ENCODE peak calls at places on chromosome 14, in four cellular contexts. D, I, A and S are unnamed samples.

GRCh38 chr14:106876711-106877110 is 1350.3 kb downstream of the TMEM121 start:
- DNase-seq in D (no peak), I (no peak), A (no peak), S (no peak)

GRCh38 chr14:92586966-92587365 is 73.4 kb downstream of the RIN3 start:
- DNase-seq in D (no peak), I (no peak), A (no peak), S (no peak)

GRCh38 chr14:55881577-55882241 is 236.5 kb upstream of the PELI2 start:
- DNase-seq in D (no peak), I (no peak), A (no peak), S (no peak)

GRCh38 chr14:51575225-51576111 is 76.2 kb upstream of the FRMD6 start:
- DNase-seq in D (peak), I (no peak), A (no peak), S (peak)

GRCh38 chr14:21840765-21841164 is 167.1 kb upstream of the OR4E1 start:
- DNase-seq in D (no peak), I (no peak), A (no peak), S (no peak)

GRCh38 chr14:54594531-54594930 is 27.6 kb downstream of the SAMD4A start:
- DNase-seq in D (no peak), I (no peak), A (no peak), S (no peak)

GRCh38 chr14:25848601-25849000 is 749.2 kb downstream of the NOVA1 start:
- DNase-seq in D (no peak), I (no peak), A (no peak), S (no peak)

GRCh38 chr14:105582639-105583038 is 56.3 kb downstream of the TMEM121 start:
- DNase-seq in D (peak), I (no peak), A (no peak), S (no peak)

GRCh38 chr14:69612014-69612758 is 790 bp downstream of the SUSD6 start:
- DNase-seq in D (no peak), I (no peak), A (no peak), S (peak)

GRCh38 chr14:70416322-70416716 is 571 bp downstream of the SYNJ2BP start:
- DNase-seq in D (no peak), I (no peak), A (no peak), S (no peak)

GRCh38 chr14:62778310-62778709 is 266.9 kb downstream of the KCNH5 start:
- DNase-seq in D (no peak), I (no peak), A (no peak), S (no peak)

GRCh38 chr14:101834387-101835165 is 73.1 kb downstream of the PPP2R5C start:
- DNase-seq in D (no peak), I (no peak), A (no peak), S (no peak)

GRCh38 chr14:75984674-75985073 is 889 bp upstream of the IFT43 start:
- DNase-seq in D (peak), I (no peak), A (no peak), S (no peak)
- TF ChIP-seq USF2 in D (no peak), I (no peak), A (no peak), S (no peak)

DNA sequence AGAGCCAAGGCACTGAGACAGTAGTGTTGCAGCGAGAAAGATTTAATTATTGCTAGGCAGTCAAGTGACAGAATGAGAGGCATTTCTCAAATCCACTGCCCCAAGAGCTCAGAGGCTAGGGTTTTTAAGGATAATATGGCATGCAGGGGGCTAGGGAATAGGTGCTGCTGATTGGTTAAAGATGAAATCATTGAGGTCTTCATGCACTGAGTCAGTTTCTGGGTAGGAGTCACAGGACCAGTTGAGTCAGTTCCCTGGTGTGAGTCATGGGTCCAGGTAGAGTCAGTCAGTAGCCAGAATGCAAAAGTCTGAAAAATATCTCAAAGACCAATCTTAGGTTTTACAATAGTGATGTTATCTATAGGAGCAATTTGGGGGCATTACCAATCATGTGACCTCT is 323.8 kb downstream of the RGS6 start:
- DNase-seq in D (no peak), I (no peak), A (no peak), S (no peak)
- TF ChIP-seq SP1 in D (no peak), I (no peak), A (no peak), S (no peak)

GRCh38 chr14:64708148-64709004 is 4.2 kb downstream of the PLEKHG3 start:
- DNase-seq in D (no peak), I (no peak), A (no peak), S (peak)

GRCh38 chr14:64707661-64708060 is 3.4 kb downstream of the PLEKHG3 start:
- DNase-seq in D (peak), I (no peak), A (no peak), S (no peak)

GRCh38 chr14:64706119-64706465 is 1.9 kb downstream of the PLEKHG3 start:
- DNase-seq in D (no peak), I (no peak), A (no peak), S (no peak)

GRCh38 chr14:64705406-64706118 is 1.3 kb downstream of the PLEKHG3 start:
- DNase-seq in D (no peak), I (no peak), A (no peak), S (no peak)

GRCh38 chr14:64706552-64707193 is 2.4 kb downstream of the PLEKHG3 start:
- DNase-seq in D (peak), I (no peak), A (no peak), S (peak)
- TF ChIP-seq CREM in D (peak), I (no peak), A (no peak), S (no peak)

GRCh38 chr14:34099630-34100029 is 148.8 kb upstream of the EGLN3 start:
- DNase-seq in D (no peak), I (no peak), A (no peak), S (no peak)

GRCh38 chr14:34106310-34106709 is 155.4 kb upstream of the EGLN3 start:
- DNase-seq in D (no peak), I (no peak), A (no peak), S (no peak)

GRCh38 chr14:34110531-34110930 is 159.7 kb upstream of the EGLN3 start:
- DNase-seq in D (no peak), I (no peak), A (no peak), S (no peak)

GRCh38 chr14:34103176-34103575 is 152.3 kb upstream of the EGLN3 start:
- DNase-seq in D (peak), I (no peak), A (no peak), S (no peak)

DNA sequence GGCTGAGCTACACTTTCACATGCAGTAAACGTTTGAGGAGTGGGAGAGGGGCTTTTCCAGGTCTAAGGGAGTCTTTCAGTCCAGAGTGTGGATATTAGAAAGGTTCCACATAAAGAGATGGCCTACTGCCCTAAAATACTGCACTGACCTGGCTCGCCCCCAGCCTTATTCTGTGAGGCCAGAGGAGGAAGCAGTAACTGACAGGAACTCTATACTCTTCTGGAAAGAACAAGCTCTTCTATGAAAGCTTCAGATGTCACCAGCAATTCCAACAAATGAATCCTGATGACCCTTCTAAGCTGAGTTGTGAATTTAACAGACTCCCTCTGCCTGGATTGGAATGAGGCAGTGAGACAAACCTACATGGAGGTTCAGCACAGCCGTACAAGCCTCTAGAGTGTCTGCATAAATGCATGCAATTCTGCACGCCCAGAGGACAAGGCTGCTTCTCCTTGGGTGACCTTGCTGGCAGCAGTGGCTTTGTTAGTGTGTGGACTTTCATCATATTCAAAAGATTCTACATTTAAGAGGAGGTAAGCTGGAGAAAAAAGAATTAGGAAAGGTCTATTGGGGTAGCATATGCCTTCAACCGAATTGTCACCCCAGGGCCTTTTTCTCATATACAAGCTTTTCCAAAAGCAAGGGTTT is 154.0 kb upstream of the EGLN3 start:
- DNase-seq in D (no peak), I (no peak), A (no peak), S (no peak)
- TF ChIP-seq USF2 in D (no peak), I (no peak), A (no peak), S (no peak)

GRCh38 chr14:75409425-75410205 is 18.2 kb upstream of the JDP2 start:
- DNase-seq in D (no peak), I (no peak), A (no peak), S (no peak)

GRCh38 chr14:75406102-75406501 is 21.7 kb upstream of the JDP2 start:
- DNase-seq in D (no peak), I (no peak), A (no peak), S (no peak)

GRCh38 chr14:75413013-75413412 is 14.8 kb upstream of the JDP2 start:
- DNase-seq in D (no peak), I (no peak), A (no peak), S (no peak)

DNA sequence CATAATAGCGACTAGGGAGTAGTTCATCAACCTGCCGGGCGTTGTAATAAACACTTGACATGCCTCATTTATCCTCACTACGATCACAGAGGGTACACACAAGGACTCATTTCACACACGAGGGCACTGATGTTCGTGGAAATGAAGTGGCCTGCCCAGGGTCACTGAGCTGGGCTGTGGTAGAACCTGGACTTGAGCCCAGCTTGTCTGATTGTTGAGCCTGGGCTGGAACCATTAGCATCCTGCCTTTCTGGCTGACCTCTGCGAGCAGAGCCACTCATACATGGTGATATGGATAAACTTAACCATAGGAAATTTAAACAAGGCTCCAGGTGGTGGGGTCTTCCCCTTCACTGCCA is 16.6 kb upstream of the JDP2 start:
- DNase-seq in D (no peak), I (no peak), A (no peak), S (no peak)
- TF ChIP-seq SP1 in D (no peak), I (no peak), A (no peak), S (no peak)

GRCh38 chr14:77025744-77026165 is 2.8 kb downstream of the IRF2BPL start:
- DNase-seq in D (no peak), I (no peak), A (no peak), S (peak)
- TF ChIP-seq CREM in D (no peak), I (no peak), A (no peak), S (peak)

GRCh38 chr14:75042040-75042439 is 9.2 kb downstream of the MLH3 start:
- DNase-seq in D (no peak), I (no peak), A (no peak), S (no peak)
- TF ChIP-seq USF2 in D (no peak), I (no peak), A (no peak), S (no peak)

DNA sequence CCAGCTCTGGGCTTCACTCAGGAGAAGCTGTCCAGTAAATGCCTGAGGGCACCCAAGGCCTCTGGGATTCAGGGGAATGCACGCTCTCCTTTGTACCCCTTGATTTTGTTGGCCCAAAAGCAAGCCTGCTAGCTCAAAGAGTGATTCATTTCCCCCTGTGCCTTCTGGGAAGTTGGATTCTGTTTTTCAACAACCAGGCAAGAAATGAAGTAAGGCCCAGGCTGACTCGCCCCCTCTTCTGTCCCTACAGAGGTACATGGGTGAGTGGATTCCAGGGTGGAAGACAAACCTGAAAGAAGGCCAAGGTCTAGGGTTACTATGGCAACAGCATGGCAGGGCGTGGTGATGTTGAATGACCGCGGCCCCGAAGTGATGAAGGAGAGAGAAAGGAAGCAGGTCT is 9.3 kb upstream of the SERPINA5 start:
- DNase-seq in D (peak), I (no peak), A (no peak), S (no peak)
- TF ChIP-seq SP1 in D (no peak), I (no peak), A (no peak), S (no peak)

GRCh38 chr14:61749867-61750266 is 12.4 kb upstream of the SNAPC1 start:
- DNase-seq in D (peak), I (peak), A (no peak), S (no peak)
- TF ChIP-seq CREM in D (no peak), I (no peak), A (no peak), S (no peak)